ENCODE peak calls at places on chromosomes 12 and 14, in five cellular contexts. L is Peyer's patch, G is fibroblast of mammary gland, I is tibial artery, Q is pancreas. M is an unnamed sample.
A peak's percentile ranks its signal among the peaks of the same experiment; 100 is the strongest.

GRCh38 chr12:48286665-48287064 is 64.1 kb downstream of the ZNF641 start:
- DNase-seq in L (no peak), G (peak; percentile 11), I (no peak), Q (no peak), M (peak; percentile 52)

GRCh38 chr12:106248849-106249371 is 1.1 kb upstream of the CKAP4 start:
- DNase-seq in L (no peak), G (peak; percentile 75), I (peak; percentile 31), Q (no peak), M (peak; percentile 54)

GRCh38 chr12:26126340-26127284 is 1.8 kb upstream of the BHLHE41 start:
- DNase-seq in L (peak; percentile 89), G (peak; percentile 79), I (peak; percentile 86), Q (peak; percentile 93), M (peak; percentile 79)

GRCh38 chr12:51951843-51952722 is 584 bp downstream of the ACVR1B start:
- DNase-seq in L (peak; percentile 57), G (no peak), I (peak; percentile 60), Q (peak; percentile 83), M (no peak)

GRCh38 chr12:58860050-58860787 is 60.1 kb downstream of the LRIG3 start:
- DNase-seq in L (no peak), G (no peak), I (no peak), Q (no peak), M (no peak)

GRCh38 chr14:74571901-74572828 is 39.9 kb downstream of the LTBP2 start:
- DNase-seq in L (peak; percentile 28), G (peak; percentile 100), I (peak; percentile 54), Q (no peak), M (peak; percentile 99)

GRCh38 chr12:93050026-93050747 is 121.1 kb upstream of the EEA1 start:
- DNase-seq in L (no peak), G (peak; percentile 46), I (no peak), Q (no peak), M (peak; percentile 97)

GRCh38 chr14:59389936-59390335 is 75.2 kb downstream of the GPR135 start:
- DNase-seq in L (no peak), G (no peak), I (no peak), Q (no peak), M (no peak)

GRCh38 chr12:84912191-84913142 is at the start of gene SLC6A15:
- DNase-seq in L (peak; percentile 54), G (peak; percentile 85), I (peak; percentile 45), Q (peak; percentile 76), M (peak; percentile 96)

GRCh38 chr14:84969501-84969900 is 560.4 kb upstream of the FLRT2 start:
- DNase-seq in L (no peak), G (no peak), I (no peak), Q (no peak), M (no peak)

GRCh38 chr12:115597157-115597712 is 680.3 kb downstream of the MED13L start:
- DNase-seq in L (no peak), G (peak; percentile 97), I (no peak), Q (no peak), M (peak; percentile 56)

GRCh38 chr12:7175493-7175892 is 14.0 kb upstream of the PEX5 start:
- DNase-seq in L (no peak), G (peak; percentile 74), I (no peak), Q (no peak), M (peak; percentile 31)

GRCh38 chr12:9798008-9798619 is 29.2 kb upstream of the KLRF1 start:
- DNase-seq in L (no peak), G (peak; percentile 39), I (no peak), Q (no peak), M (peak; percentile 93)

GRCh38 chr14:63493246-63493645 is 49.9 kb downstream of the PPP2R5E start:
- DNase-seq in L (no peak), G (peak; percentile 32), I (no peak), Q (no peak), M (peak; percentile 46)

GRCh38 chr14:31949709-31950108 is 127.4 kb upstream of the ARHGAP5 start:
- DNase-seq in L (no peak), G (peak; percentile 32), I (no peak), Q (no peak), M (no peak)

GRCh38 chr14:70856851-70857498 is 47.7 kb upstream of the MAP3K9 start:
- DNase-seq in L (no peak), G (peak; percentile 95), I (no peak), Q (no peak), M (peak; percentile 88)

GRCh38 chr12:16949351-16949750 is 343.4 kb upstream of the LMO3 start:
- DNase-seq in L (no peak), G (no peak), I (no peak), Q (no peak), M (no peak)

GRCh38 chr12:68755536-68756243 is 9.7 kb downstream of the SLC35E3 start:
- DNase-seq in L (no peak), G (no peak), I (no peak), Q (no peak), M (no peak)

GRCh38 chr12:26787125-26787495 is 45.9 kb downstream of the ITPR2 start:
- DNase-seq in L (no peak), G (peak; percentile 87), I (no peak), Q (no peak), M (peak; percentile 60)

GRCh38 chr12:59444932-59445331 is 150.9 kb upstream of the SLC16A7 start:
- DNase-seq in L (no peak), G (peak; percentile 50), I (no peak), Q (no peak), M (peak; percentile 53)

GRCh38 chr12:12156116-12156515 is 85.4 kb downstream of the BCL2L14 start:
- DNase-seq in L (no peak), G (no peak), I (no peak), Q (no peak), M (no peak)

GRCh38 chr14:56247495-56248087 is 129.4 kb downstream of the PELI2 start:
- DNase-seq in L (no peak), G (peak; percentile 42), I (no peak), Q (no peak), M (peak; percentile 64)

GRCh38 chr12:117367006-117367638 is 5.7 kb upstream of the NOS1 start:
- DNase-seq in L (peak; percentile 58), G (peak; percentile 67), I (peak; percentile 47), Q (peak; percentile 71), M (peak; percentile 83)

DNA sequence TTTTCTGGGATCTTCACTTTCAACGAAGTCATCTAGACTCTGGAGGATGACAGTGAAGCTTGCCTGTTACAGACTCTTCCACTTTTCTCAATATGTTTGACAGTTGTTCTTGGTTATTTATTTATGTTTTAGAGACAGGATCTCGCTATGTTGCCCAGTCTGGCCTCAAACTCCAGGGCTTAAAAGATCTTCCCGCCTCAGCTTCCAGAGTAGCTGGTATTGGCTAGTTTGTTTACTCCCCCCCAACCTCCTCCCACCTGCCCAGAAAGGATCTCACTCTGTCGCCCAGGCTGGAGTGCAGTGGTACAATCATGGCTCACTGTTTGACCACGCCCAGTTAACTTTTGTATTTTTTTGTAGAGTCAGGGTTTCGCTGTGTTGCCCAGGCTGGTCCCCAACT is 3.3 kb downstream of the SPATS2 start:
- DNase-seq in L (no peak), G (no peak), I (no peak), Q (no peak), M (no peak)
- H3K4me3 ChIP-seq in L (no peak overlapping the region), G (no peak overlapping the region), I (no peak overlapping the region), Q (no peak overlapping the region), M (no peak overlapping the region)

GRCh38 chr12:46354111-46354798 is 18.3 kb downstream of the SLC38A2 start:
- DNase-seq in L (no peak), G (no peak), I (no peak), Q (no peak), M (peak; percentile 22)
- TF ChIP-seq CTCF in L (peak; percentile 27), G (peak; percentile 21), I (no peak), Q (no peak), M (peak; percentile 36)

DNA sequence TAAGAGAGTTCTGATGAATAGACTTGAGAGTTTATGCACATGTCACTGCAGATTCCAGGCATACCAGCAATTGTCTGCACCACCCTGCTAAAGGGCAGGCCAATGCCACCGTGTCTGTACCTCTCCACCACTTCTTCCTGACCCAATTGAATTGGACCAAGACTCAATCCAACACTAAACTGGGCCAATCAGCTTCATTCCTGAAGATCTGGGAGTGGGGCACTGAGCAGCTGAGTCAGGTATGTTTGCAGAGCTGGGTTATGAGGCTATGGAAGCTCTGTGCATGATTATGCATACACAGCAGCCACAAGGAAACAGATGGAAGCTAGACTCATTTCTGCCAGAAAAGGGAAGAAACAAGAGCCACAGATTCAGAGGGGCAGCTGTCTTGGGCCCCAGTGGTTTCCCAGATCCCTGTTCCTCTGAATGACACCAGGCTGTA is 28.0 kb downstream of the DAO start:
- DNase-seq in L (no peak), G (no peak), I (peak; percentile 32), Q (no peak), M (peak; percentile 8)
- H3K4me3 ChIP-seq in L (no peak overlapping the region), G (no peak overlapping the region), I (no peak overlapping the region), Q (no peak overlapping the region), M (no peak overlapping the region)

GRCh38 chr12:3303410-3304136 is 187.4 kb upstream of the PRMT8 start:
- DNase-seq in L (no peak), G (no peak), I (no peak), Q (peak; percentile 73), M (peak; percentile 22)
- TF ChIP-seq CTCF in L (no peak), G (no peak), I (no peak), Q (no peak), M (peak; percentile 42)

M was measured in choroid plexus epithelial cell.